ENCODE peak calls at places on chromosome 18, in seven cellular contexts. O, E, Q, N, X, Z and A are unnamed samples. For H3K4me1, the result is how much of the 10 kb centered on the place peaks cover.

GRCh38 chr18:24497052-24497754 is 36.8 kb downstream of the HRH4 start:
- DNase-seq in Z (no peak), O (peak), N (no peak), Q (peak), E (no peak), X (peak), A (no peak)

GRCh38 chr18:59672125-59672769 is 25.0 kb downstream of the CCBE1 start:
- DNase-seq in E (no peak), Q (peak), Z (no peak), N (no peak), O (no peak), X (peak), A (no peak)

GRCh38 chr18:49094979-49095632 is 144.3 kb upstream of the SMAD7 start:
- DNase-seq in Z (no peak), O (peak), X (peak), N (no peak), Q (peak), E (no peak), A (no peak)

GRCh38 chr18:78875268-78875997 is 104.2 kb upstream of the SALL3 start:
- DNase-seq in X (no peak), E (peak), Q (no peak), N (no peak), Z (no peak), O (peak), A (no peak)

GRCh38 chr18:43705850-43706249 is 428.6 kb upstream of the SYT4 start:
- DNase-seq in E (peak), N (no peak), X (no peak), O (no peak), Z (no peak), Q (no peak), A (no peak)

GRCh38 chr18:39935598-39935997 is 2019.4 kb upstream of the PIK3C3 start:
- DNase-seq in N (no peak), Z (no peak), Q (no peak), O (no peak), X (no peak), E (peak), A (no peak)

GRCh38 chr18:21636769-21637168 is 24.7 kb downstream of the SNRPD1 start:
- DNase-seq in E (no peak), N (no peak), Q (no peak), O (no peak), X (no peak), Z (no peak), A (no peak)

GRCh38 chr18:52874774-52875173 is 534.8 kb downstream of the DCC start:
- DNase-seq in Z (no peak), N (no peak), Q (no peak), X (no peak), O (no peak), E (no peak), A (no peak)

GRCh38 chr18:4208408-4208807 is 246.7 kb downstream of the DLGAP1 start:
- DNase-seq in N (no peak), E (no peak), O (no peak), X (no peak), Q (no peak), Z (no peak), A (no peak)

GRCh38 chr18:49690307-49690706 is 123.0 kb downstream of the ACAA2 start:
- DNase-seq in O (peak), X (peak), E (no peak), N (no peak), Q (peak), Z (no peak), A (no peak)

GRCh38 chr18:39486268-39486667 is 1920.7 kb upstream of the CELF4 start:
- DNase-seq in N (no peak), X (no peak), Q (no peak), Z (no peak), E (no peak), O (no peak), A (no peak)

GRCh38 chr18:69708844-69709243 is 238.8 kb downstream of the CD226 start:
- DNase-seq in N (no peak), O (no peak), X (no peak), E (no peak), Q (no peak), Z (no peak), A (no peak)

GRCh38 chr18:23503967-23504352 is 649 bp downstream of the RMC1 start:
- DNase-seq in Q (no peak), E (peak), N (no peak), Z (no peak), X (no peak), O (peak), A (no peak)

GRCh38 chr18:49948975-49949374 is 135.6 kb upstream of the ACAA2 start:
- DNase-seq in N (no peak), Z (no peak), E (no peak), X (no peak), Q (no peak), O (no peak), A (no peak)

GRCh38 chr18:36745219-36745975 is 83.4 kb downstream of the TPGS2 start:
- DNase-seq in Q (no peak), O (no peak), X (no peak), N (no peak), E (no peak), Z (no peak), A (no peak)

GRCh38 chr18:78905334-78905733 is 74.3 kb upstream of the SALL3 start:
- DNase-seq in N (no peak), Z (no peak), Q (no peak), O (no peak), X (no peak), E (no peak), A (no peak)

GRCh38 chr18:55420665-55420964 is 167.4 kb downstream of the TCF4 start:
- DNase-seq in X (no peak), Q (no peak), N (no peak), O (no peak), E (no peak), Z (no peak), A (no peak)

GRCh38 chr18:23171581-23172156 is 36.4 kb downstream of the CABLES1 start:
- DNase-seq in O (no peak), E (no peak), Z (no peak), N (no peak), Q (no peak), X (no peak), A (no peak)

GRCh38 chr18:48013162-48013561 is 82.7 kb upstream of the SMAD2 start:
- DNase-seq in O (no peak), N (no peak), Z (no peak), Q (no peak), E (no peak), X (no peak), A (no peak)

GRCh38 chr18:48961547-48961946 is 10.8 kb upstream of the SMAD7 start:
- DNase-seq in Z (no peak), N (no peak), X (peak), E (no peak), Q (peak), O (peak), A (no peak)

GRCh38 chr18:9736942-9737813 is 29.1 kb downstream of the RAB31 start:
- DNase-seq in E (no peak), Q (peak), Z (no peak), X (no peak), O (no peak), N (no peak), A (no peak)
- H3K4me1 ChIP-seq in E (under half), Q (under half), Z (under half), X (under half), O (under half), N (under half), A (under half)

GRCh38 chr18:45639424-45639823 is 24.1 kb downstream of the SLC14A2 start:
- DNase-seq in X (no peak), E (no peak), N (no peak), Z (no peak), Q (no peak), O (no peak), A (no peak)

GRCh38 chr18:45636110-45636509 is 20.8 kb downstream of the SLC14A2 start:
- DNase-seq in N (no peak), O (no peak), X (no peak), E (peak), Q (no peak), Z (no peak), A (no peak)

GRCh38 chr18:45634454-45634853 is 19.2 kb downstream of the SLC14A2 start:
- DNase-seq in O (no peak), N (no peak), Q (no peak), Z (no peak), E (no peak), X (no peak), A (no peak)

GRCh38 chr18:45638544-45638943 is 23.3 kb downstream of the SLC14A2 start:
- DNase-seq in E (no peak), Q (no peak), X (no peak), N (no peak), Z (no peak), O (no peak), A (no peak)

GRCh38 chr18:45637546-45638327 is 22.5 kb downstream of the SLC14A2 start:
- DNase-seq in Q (no peak), O (no peak), E (no peak), X (peak), Z (no peak), N (peak), A (no peak)
- H3K27ac ChIP-seq in Q (no peak), O (no peak), E (no peak), X (no peak), Z (no peak), N (peak), A (no peak)

GRCh38 chr18:2948038-2948437 is 64.9 kb downstream of the LPIN2 start:
- DNase-seq in Z (no peak), X (peak), N (no peak), E (no peak), O (peak), Q (peak), A (no peak)
- TF ChIP-seq CTCF in Z (no peak), X (peak), N (peak), E (peak), O (peak), Q (peak), A (no peak)

DNA sequence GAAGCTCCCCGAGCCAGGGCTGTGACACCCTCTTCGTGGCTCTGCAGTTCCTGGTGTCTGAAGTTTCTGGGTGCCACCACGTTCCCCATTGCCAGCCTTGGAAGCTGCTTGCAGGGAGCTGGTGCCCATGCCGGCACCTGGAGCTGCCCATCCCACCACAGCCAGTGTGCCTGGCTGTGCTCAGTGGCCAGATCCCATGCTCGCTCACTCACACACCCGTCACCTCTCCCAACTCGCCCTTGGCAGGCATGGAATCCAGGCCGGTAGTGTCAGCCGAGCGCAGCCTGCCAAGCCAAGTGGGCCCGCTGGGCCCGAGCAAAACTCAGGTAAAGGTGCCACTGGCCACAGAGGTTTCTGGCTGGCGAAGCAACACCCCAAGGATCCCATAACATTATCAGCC is 370.2 kb downstream of the PTPRM start:
- DNase-seq in Z (no peak), E (no peak), O (no peak), Q (no peak), X (no peak), N (no peak), A (peak)
- H3K4me1 ChIP-seq in Z (under half), E (under half), O (under half), Q (under half), X (under half), N (under half), A (under half)

GRCh38 chr18:10351858-10352257 is 102.6 kb upstream of the APCDD1 start:
- DNase-seq in O (no peak), N (no peak), X (no peak), Q (no peak), Z (no peak), E (no peak), A (no peak)
- H3K27ac ChIP-seq in O (no peak), N (no peak), X (no peak), Q (no peak), Z (no peak), E (no peak), A (no peak)

GRCh38 chr18:7369006-7369405 is 138.1 kb downstream of the LRRC30 start:
- DNase-seq in E (no peak), Z (no peak), N (no peak), X (no peak), O (peak), Q (no peak), A (no peak)

GRCh38 chr18:7370812-7371211 is 139.9 kb downstream of the LRRC30 start:
- DNase-seq in X (no peak), Q (no peak), N (peak), Z (peak), E (no peak), O (peak), A (no peak)

GRCh38 chr18:7366597-7366996 is 135.7 kb downstream of the LRRC30 start:
- DNase-seq in N (no peak), Z (no peak), X (no peak), Q (no peak), E (no peak), O (no peak), A (no peak)

GRCh38 chr18:7370375-7370774 is 139.5 kb downstream of the LRRC30 start:
- DNase-seq in N (no peak), E (no peak), Z (peak), X (no peak), Q (no peak), O (peak), A (no peak)

GRCh38 chr18:7367336-7367735 is 136.4 kb downstream of the LRRC30 start:
- DNase-seq in E (no peak), O (no peak), Z (no peak), X (no peak), N (no peak), Q (no peak), A (no peak)
- TF ChIP-seq CTCF in E (no peak), O (no peak), Z (no peak), X (no peak), N (no peak), Q (no peak), A (no peak)